ENCODE peak calls at places on chromosomes 2 and 18, in eight cellular contexts. I is A673, Y is body of pancreas, Q is GM13977, O is kidney epithelial cell, A is endothelial cell, N is AG04450, D is psoas muscle. M is an unnamed sample.

GRCh38 chr18:79438089-79438488 is 42.4 kb downstream of the NFATC1 start:
- DNase-seq in I (no peak), Y (no peak), Q (no peak), O (no peak), A (no peak), N (no peak), D (no peak), M (no peak)

GRCh38 chr2:102137138-102137537 is 5.4 kb upstream of the IL1R1 start:
- DNase-seq in I (no peak), Y (no peak), Q (no peak), O (no peak), A (no peak), N (no peak), D (no peak), M (no peak)

GRCh38 chr2:28544915-28545589 is 49.2 kb downstream of the PLB1 start:
- DNase-seq in I (no peak), Y (no peak), Q (no peak), O (no peak), A (no peak), N (no peak), D (no peak), M (no peak)

GRCh38 chr2:240930096-240930630 is 24.0 kb downstream of the CROCC2 start:
- DNase-seq in I (no peak), Y (no peak), Q (no peak), O (no peak), A (no peak), N (no peak), D (peak), M (peak)

GRCh38 chr2:241799522-241800197 is 9.3 kb upstream of the NEU4 start:
- DNase-seq in I (no peak), Y (no peak), Q (peak), O (no peak), A (peak), N (no peak), D (peak), M (peak)

GRCh38 chr2:101759162-101759561 is 61.7 kb downstream of the MAP4K4 start:
- DNase-seq in I (peak), Y (no peak), Q (no peak), O (peak), A (peak), N (peak), D (no peak), M (no peak)

GRCh38 chr2:102686479-102687439 is 67.4 kb downstream of the SLC9A2 start:
- DNase-seq in I (no peak), Y (no peak), Q (no peak), O (no peak), A (no peak), N (no peak), D (no peak), M (no peak)

GRCh38 chr2:178306351-178307073 is 112.2 kb downstream of the OSBPL6 start:
- DNase-seq in I (peak), Y (peak), Q (peak), O (no peak), A (peak), N (no peak), D (no peak), M (peak)

GRCh38 chr2:241031436-241032165 is 33.2 kb downstream of the SNED1 start:
- DNase-seq in I (no peak), Y (no peak), Q (no peak), O (no peak), A (no peak), N (no peak), D (no peak), M (no peak)

GRCh38 chr18:77088977-77089795 is 43.4 kb downstream of the MBP start:
- DNase-seq in I (no peak), Y (peak), Q (no peak), O (no peak), A (no peak), N (no peak), D (peak), M (peak)

GRCh38 chr18:74299162-74299561 is 7.4 kb upstream of the CYB5A start:
- DNase-seq in I (no peak), Y (no peak), Q (no peak), O (no peak), A (no peak), N (no peak), D (no peak), M (no peak)

GRCh38 chr18:67232406-67232805 is 284.1 kb downstream of the DSEL start:
- DNase-seq in I (peak), Y (no peak), Q (no peak), O (peak), A (no peak), N (no peak), D (no peak), M (no peak)

GRCh38 chr2:137943035-137943830 is 21.0 kb upstream of the HNMT start:
- DNase-seq in I (no peak), Y (no peak), Q (no peak), O (no peak), A (no peak), N (no peak), D (no peak), M (no peak)

GRCh38 chr2:33529771-33530481 is 53.5 kb downstream of the RASGRP3 start:
- DNase-seq in I (peak), Y (no peak), Q (no peak), O (peak), A (no peak), N (peak), D (no peak), M (no peak)

GRCh38 chr18:74840492-74841167 is 243.0 kb downstream of the ZNF407 start:
- DNase-seq in I (no peak), Y (no peak), Q (no peak), O (peak), A (no peak), N (no peak), D (no peak), M (no peak)

GRCh38 chr2:9327873-9328352 is 95.4 kb downstream of the ITGB1BP1 start:
- DNase-seq in I (no peak), Y (no peak), Q (no peak), O (no peak), A (no peak), N (no peak), D (no peak), M (no peak)

GRCh38 chr2:219769044-219770030 is 141.9 kb downstream of the SLC4A3 start:
- DNase-seq in I (no peak), Y (peak), Q (no peak), O (no peak), A (no peak), N (peak), D (peak), M (no peak)

GRCh38 chr18:59484796-59485328 is 125.8 kb upstream of the LMAN1 start:
- DNase-seq in I (no peak), Y (no peak), Q (no peak), O (no peak), A (no peak), N (peak), D (no peak), M (no peak)

DNA sequence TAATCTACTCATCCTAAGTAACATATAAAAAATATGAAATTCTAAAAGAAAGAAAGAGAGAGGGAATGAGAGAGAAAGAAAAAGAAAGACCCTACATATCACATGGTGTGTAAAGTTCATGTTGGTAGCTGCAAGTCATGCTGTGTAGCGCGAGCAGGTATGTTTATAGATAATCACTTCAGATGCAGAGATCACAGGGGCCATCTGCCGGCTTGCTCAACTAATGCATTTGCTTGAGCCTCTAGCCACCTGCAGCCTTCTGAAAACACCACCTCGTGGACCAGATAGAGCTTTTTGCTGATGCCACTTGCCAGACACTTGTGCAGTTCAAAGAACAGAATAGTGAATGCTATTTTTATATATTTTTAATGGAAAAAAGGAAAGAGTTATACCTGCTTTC is 37.6 kb downstream of the CDH7 start:
- DNase-seq in I (no peak), Y (peak), Q (no peak), O (no peak), A (no peak), N (no peak), D (no peak), M (no peak)
- TF ChIP-seq CTCF in I (no peak), Y (no peak), Q (no peak), O (peak), A (no peak), N (no peak), D (no peak), M (no peak)

GRCh38 chr2:42800461-42800962 is 8.1 kb upstream of the HAAO start:
- DNase-seq in I (no peak), Y (no peak), Q (no peak), O (no peak), A (no peak), N (no peak), D (no peak), M (no peak)

GRCh38 chr2:42800981-42801380 is 8.6 kb upstream of the HAAO start:
- DNase-seq in I (no peak), Y (no peak), Q (no peak), O (no peak), A (no peak), N (no peak), D (no peak), M (no peak)

GRCh38 chr2:42804338-42804737 is 12.0 kb upstream of the HAAO start:
- DNase-seq in I (no peak), Y (no peak), Q (no peak), O (no peak), A (no peak), N (no peak), D (no peak), M (no peak)

GRCh38 chr2:42801388-42801787 is 9.0 kb upstream of the HAAO start:
- DNase-seq in I (peak), Y (no peak), Q (no peak), O (no peak), A (no peak), N (no peak), D (no peak), M (no peak)

DNA sequence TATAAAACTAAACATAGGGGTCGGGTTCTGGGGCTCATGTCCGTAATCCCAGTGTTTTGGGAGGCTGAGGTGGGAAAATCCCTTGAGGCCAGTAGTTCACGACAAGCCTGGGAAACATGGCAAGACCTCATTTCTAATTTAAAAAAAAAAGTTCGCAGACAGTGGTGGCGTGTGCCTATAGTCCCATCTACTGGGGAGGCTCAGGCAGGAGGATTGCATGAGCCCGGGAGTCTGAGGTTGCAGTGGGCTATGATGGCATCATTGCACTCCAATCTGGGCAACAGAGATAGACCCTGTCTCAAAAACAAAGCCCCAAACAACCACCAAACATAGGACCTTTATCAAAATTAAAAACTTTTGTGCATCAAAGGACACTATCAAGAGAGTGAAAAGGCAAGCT is 9.8 kb upstream of the HAAO start:
- DNase-seq in I (no peak), Y (no peak), Q (no peak), O (no peak), A (no peak), N (no peak), D (no peak), M (no peak)
- TF ChIP-seq CTCF in I (no peak), Y (no peak), Q (no peak), O (no peak), A (no peak), N (no peak), D (no peak), M (no peak)

GRCh38 chr2:201916565-201916964 is 110.2 kb downstream of the CDK15 start:
- DNase-seq in I (no peak), Y (no peak), Q (no peak), O (no peak), A (no peak), N (no peak), D (no peak), M (no peak)

GRCh38 chr2:201918981-201919380 is 112.6 kb downstream of the CDK15 start:
- DNase-seq in I (no peak), Y (no peak), Q (no peak), O (no peak), A (no peak), N (no peak), D (no peak), M (no peak)

GRCh38 chr2:201913197-201913596 is 106.9 kb downstream of the CDK15 start:
- DNase-seq in I (no peak), Y (no peak), Q (no peak), O (no peak), A (no peak), N (no peak), D (no peak), M (no peak)

GRCh38 chr2:201911372-201911771 is 105.0 kb downstream of the CDK15 start:
- DNase-seq in I (no peak), Y (no peak), Q (no peak), O (no peak), A (no peak), N (no peak), D (no peak), M (no peak)

DNA sequence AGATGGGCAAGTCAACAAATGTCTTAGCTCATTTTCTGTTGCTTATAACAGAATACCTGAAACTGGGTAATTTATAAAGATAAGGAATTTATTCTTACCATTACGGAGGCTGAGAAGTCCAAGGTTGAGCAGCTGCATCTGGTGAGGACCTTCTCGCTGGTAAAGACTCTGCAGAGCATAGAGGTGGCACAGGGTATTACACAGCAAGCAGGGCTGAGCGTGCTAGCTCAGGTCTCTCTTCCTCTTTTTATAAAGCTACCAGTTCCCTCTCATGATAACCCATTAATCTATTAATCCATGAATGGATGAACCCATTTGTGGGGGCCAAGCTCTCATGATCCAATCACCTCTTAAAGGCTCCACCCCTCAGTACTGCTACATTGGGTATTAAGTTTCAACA is 109.1 kb downstream of the CDK15 start:
- DNase-seq in I (no peak), Y (no peak), Q (no peak), O (no peak), A (no peak), N (no peak), D (no peak), M (no peak)
- TF ChIP-seq CTCF in I (no peak), Y (no peak), Q (no peak), O (no peak), A (no peak), N (no peak), D (no peak), M (no peak)

GRCh38 chr2:30655660-30656059 is 151.6 kb downstream of the CAPN13 start:
- DNase-seq in I (no peak), Y (no peak), Q (no peak), O (no peak), A (no peak), N (peak), D (no peak), M (no peak)
- TF ChIP-seq CTCF in I (no peak), Y (no peak), Q (no peak), O (no peak), A (no peak), N (peak), D (no peak), M (no peak)

GRCh38 chr2:119660343-119660658 is 18.7 kb upstream of the TMEM177 start:
- DNase-seq in I (no peak), Y (no peak), Q (no peak), O (no peak), A (no peak), N (no peak), D (no peak), M (no peak)
- TF ChIP-seq CTCF in I (no peak), Y (no peak), Q (no peak), O (no peak), A (no peak), N (no peak), D (no peak), M (no peak)

GRCh38 chr18:8706981-8707940 is 1.9 kb downstream of the MTCL1 start:
- DNase-seq in I (peak), Y (peak), Q (peak), O (no peak), A (peak), N (no peak), D (peak), M (peak)
- TF ChIP-seq CTCF in I (no peak), Y (peak), Q (no peak), O (peak), A (no peak), N (peak), D (no peak), M (peak)

GRCh38 chr2:94997981-94998920 is 27.3 kb upstream of the MAL start:
- DNase-seq in I (no peak), Y (peak), Q (no peak), O (no peak), A (no peak), N (no peak), D (no peak), M (peak)
- TF ChIP-seq CTCF in I (no peak), Y (no peak), Q (no peak), O (no peak), A (no peak), N (no peak), D (no peak), M (no peak)

M was measured in lower lobe of right lung.